ENCODE peak calls at places on chromosomes 7 and 10, in six cellular contexts. One of them, this sample, is unnamed.

GRCh38 chr7:127708788-127709187 is 56.8 kb downstream of the SND1 start:
- DNase-seq in mammary epithelial cell: peak; percentile 56
- DNase-seq in GM12878: peak; percentile 34
- DNase-seq in RWPE2: no peak
- DNase-seq in right lobe of liver: peak; percentile 62
- DNase-seq in AG04450: peak; percentile 68
- DNase-seq in this sample: peak; percentile 80

GRCh38 chr10:123535386-123535785 is 130.8 kb upstream of the GPR26 start:
- DNase-seq in mammary epithelial cell: no peak
- DNase-seq in GM12878: no peak
- DNase-seq in RWPE2: no peak
- DNase-seq in right lobe of liver: no peak
- DNase-seq in AG04450: no peak
- DNase-seq in this sample: no peak

GRCh38 chr10:113449151-113449695 is 103.6 kb upstream of the HABP2 start:
- DNase-seq in mammary epithelial cell: no peak
- DNase-seq in GM12878: no peak
- DNase-seq in RWPE2: no peak
- DNase-seq in right lobe of liver: no peak
- DNase-seq in AG04450: no peak
- DNase-seq in this sample: no peak

GRCh38 chr10:29749150-29749549 is 114.4 kb upstream of the SVIL start:
- DNase-seq in mammary epithelial cell: no peak
- DNase-seq in GM12878: no peak
- DNase-seq in RWPE2: no peak
- DNase-seq in right lobe of liver: no peak
- DNase-seq in AG04450: no peak
- DNase-seq in this sample: no peak

GRCh38 chr7:127667017-127667670 is 15.2 kb downstream of the SND1 start:
- DNase-seq in mammary epithelial cell: peak; percentile 66
- DNase-seq in GM12878: no peak
- DNase-seq in RWPE2: no peak
- DNase-seq in right lobe of liver: no peak
- DNase-seq in AG04450: no peak
- DNase-seq in this sample: no peak

GRCh38 chr7:155188821-155189599 is 108.7 kb upstream of the INSIG1 start:
- DNase-seq in mammary epithelial cell: peak; percentile 58
- DNase-seq in GM12878: no peak
- DNase-seq in RWPE2: no peak
- DNase-seq in right lobe of liver: peak; percentile 20
- DNase-seq in AG04450: peak; percentile 36
- DNase-seq in this sample: no peak

GRCh38 chr7:47725031-47725780 is 143.3 kb upstream of the TNS3 start:
- DNase-seq in mammary epithelial cell: no peak
- DNase-seq in GM12878: no peak
- DNase-seq in RWPE2: no peak
- DNase-seq in right lobe of liver: no peak
- DNase-seq in AG04450: no peak
- DNase-seq in this sample: no peak

GRCh38 chr7:139775829-139776266 is 1.9 kb downstream of the HIPK2 start:
- DNase-seq in mammary epithelial cell: peak; percentile 68
- DNase-seq in GM12878: peak; percentile 44
- DNase-seq in RWPE2: no peak
- DNase-seq in right lobe of liver: peak; percentile 60
- DNase-seq in AG04450: peak; percentile 51
- DNase-seq in this sample: peak; percentile 87

GRCh38 chr10:117442944-117443676 is 67.9 kb upstream of the PDZD8 start:
- DNase-seq in mammary epithelial cell: peak; percentile 78
- DNase-seq in GM12878: peak; percentile 16
- DNase-seq in RWPE2: peak; percentile 73
- DNase-seq in right lobe of liver: peak; percentile 87
- DNase-seq in AG04450: no peak
- DNase-seq in this sample: peak; percentile 65

GRCh38 chr7:105205592-105206211 is 183.0 kb downstream of the SRPK2 start:
- DNase-seq in mammary epithelial cell: no peak
- DNase-seq in GM12878: no peak
- DNase-seq in RWPE2: no peak
- DNase-seq in right lobe of liver: no peak
- DNase-seq in AG04450: no peak
- DNase-seq in this sample: no peak

GRCh38 chr10:79267449-79267848 is 79.8 kb upstream of the PPIF start:
- DNase-seq in mammary epithelial cell: no peak
- DNase-seq in GM12878: no peak
- DNase-seq in RWPE2: no peak
- DNase-seq in right lobe of liver: no peak
- DNase-seq in AG04450: no peak
- DNase-seq in this sample: peak; percentile 69
- TF ChIP-seq CTCF in mammary epithelial cell: no peak
- TF ChIP-seq CTCF in GM12878: peak; percentile 41
- TF ChIP-seq CTCF in RWPE2: no peak
- TF ChIP-seq CTCF in right lobe of liver: no peak
- TF ChIP-seq CTCF in AG04450: no peak
- TF ChIP-seq CTCF in this sample: peak; percentile 40

DNA sequence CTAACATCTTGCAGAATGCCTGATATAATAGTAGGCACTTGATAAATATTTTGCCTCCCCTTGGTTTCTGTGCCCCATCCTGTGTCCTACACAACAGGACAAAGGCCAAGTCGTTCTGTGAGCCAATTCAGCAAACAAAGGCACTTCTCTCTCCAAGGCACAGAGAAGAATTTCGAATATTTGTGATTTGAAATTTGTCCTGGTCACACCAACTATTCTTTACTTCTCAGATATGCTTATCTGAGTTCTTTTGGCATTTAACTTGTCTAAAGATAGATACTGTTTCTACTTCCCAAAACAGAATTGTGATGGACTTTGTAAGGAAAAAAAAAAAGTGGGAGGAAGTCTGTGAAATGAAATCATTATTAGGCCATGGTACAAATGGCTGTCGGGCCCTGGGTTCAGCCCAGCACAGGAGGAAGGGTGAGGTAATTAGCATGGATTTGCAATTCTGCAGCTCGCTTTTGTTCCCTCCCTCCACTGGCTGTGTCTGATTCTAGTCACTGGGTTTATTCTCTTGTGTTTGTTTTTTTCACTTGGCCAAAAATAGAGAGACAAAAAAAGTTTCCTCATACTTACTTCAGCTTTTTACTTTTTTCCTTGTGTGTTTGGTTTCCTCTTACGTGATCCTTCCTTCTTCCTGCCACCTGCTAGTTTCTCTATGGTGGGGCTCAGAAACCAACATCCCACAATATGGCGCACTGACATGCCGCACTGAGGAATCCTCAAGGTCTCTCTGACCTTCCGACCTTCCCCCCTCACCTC is 108.2 kb upstream of the MKLN1 start:
- DNase-seq in mammary epithelial cell: no peak
- DNase-seq in GM12878: no peak
- DNase-seq in RWPE2: no peak
- DNase-seq in right lobe of liver: peak; percentile 55
- DNase-seq in AG04450: no peak
- DNase-seq in this sample: peak; percentile 36
- H3K4me3 ChIP-seq in mammary epithelial cell: no peak overlapping the region
- H3K4me3 ChIP-seq in GM12878: no peak overlapping the region
- H3K4me3 ChIP-seq in RWPE2: no peak overlapping the region
- H3K4me3 ChIP-seq in right lobe of liver: no peak overlapping the region
- H3K4me3 ChIP-seq in AG04450: no peak overlapping the region
- H3K4me3 ChIP-seq in this sample: no peak overlapping the region

DNA sequence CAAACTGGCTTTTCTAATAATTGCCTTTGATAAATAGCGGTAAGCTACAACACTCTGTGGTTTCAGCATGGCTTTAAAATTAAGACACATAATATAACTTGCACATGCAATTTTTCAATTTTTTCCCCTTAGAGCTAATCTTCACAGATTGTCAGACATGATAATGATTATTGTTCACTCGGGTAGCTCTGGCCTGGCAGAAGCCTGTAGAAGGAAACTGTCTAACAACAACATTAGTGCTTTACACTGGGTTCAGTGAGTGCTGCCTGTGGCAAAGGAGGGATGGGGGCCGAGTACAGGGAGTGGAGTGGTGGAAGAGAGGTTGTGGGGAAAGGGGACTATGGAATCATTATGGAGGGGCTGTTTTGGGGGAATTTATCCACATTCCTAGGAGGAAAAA is 67.2 kb upstream of the AUTS2 start:
- DNase-seq in mammary epithelial cell: no peak
- DNase-seq in GM12878: no peak
- DNase-seq in RWPE2: no peak
- DNase-seq in right lobe of liver: no peak
- DNase-seq in AG04450: no peak
- DNase-seq in this sample: no peak
- TF ChIP-seq CTCF in mammary epithelial cell: no peak
- TF ChIP-seq CTCF in GM12878: no peak
- TF ChIP-seq CTCF in RWPE2: no peak
- TF ChIP-seq CTCF in right lobe of liver: no peak
- TF ChIP-seq CTCF in AG04450: no peak
- TF ChIP-seq CTCF in this sample: no peak

GRCh38 chr7:49776994-49777393 is 3.6 kb downstream of the VWC2 start:
- DNase-seq in mammary epithelial cell: no peak
- DNase-seq in GM12878: no peak
- DNase-seq in RWPE2: no peak
- DNase-seq in right lobe of liver: no peak
- DNase-seq in AG04450: no peak
- DNase-seq in this sample: no peak

GRCh38 chr7:49773939-49774458 is 561 bp downstream of the VWC2 start:
- DNase-seq in mammary epithelial cell: no peak
- DNase-seq in GM12878: no peak
- DNase-seq in RWPE2: no peak
- DNase-seq in right lobe of liver: no peak
- DNase-seq in AG04450: no peak
- DNase-seq in this sample: no peak

GRCh38 chr7:49774459-49775064 is 1.1 kb downstream of the VWC2 start:
- DNase-seq in mammary epithelial cell: no peak
- DNase-seq in GM12878: no peak
- DNase-seq in RWPE2: no peak
- DNase-seq in right lobe of liver: no peak
- DNase-seq in AG04450: no peak
- DNase-seq in this sample: no peak

GRCh38 chr7:49775949-49776443 is 2.6 kb downstream of the VWC2 start:
- DNase-seq in mammary epithelial cell: no peak
- DNase-seq in GM12878: no peak
- DNase-seq in RWPE2: no peak
- DNase-seq in right lobe of liver: no peak
- DNase-seq in AG04450: no peak
- DNase-seq in this sample: no peak

DNA sequence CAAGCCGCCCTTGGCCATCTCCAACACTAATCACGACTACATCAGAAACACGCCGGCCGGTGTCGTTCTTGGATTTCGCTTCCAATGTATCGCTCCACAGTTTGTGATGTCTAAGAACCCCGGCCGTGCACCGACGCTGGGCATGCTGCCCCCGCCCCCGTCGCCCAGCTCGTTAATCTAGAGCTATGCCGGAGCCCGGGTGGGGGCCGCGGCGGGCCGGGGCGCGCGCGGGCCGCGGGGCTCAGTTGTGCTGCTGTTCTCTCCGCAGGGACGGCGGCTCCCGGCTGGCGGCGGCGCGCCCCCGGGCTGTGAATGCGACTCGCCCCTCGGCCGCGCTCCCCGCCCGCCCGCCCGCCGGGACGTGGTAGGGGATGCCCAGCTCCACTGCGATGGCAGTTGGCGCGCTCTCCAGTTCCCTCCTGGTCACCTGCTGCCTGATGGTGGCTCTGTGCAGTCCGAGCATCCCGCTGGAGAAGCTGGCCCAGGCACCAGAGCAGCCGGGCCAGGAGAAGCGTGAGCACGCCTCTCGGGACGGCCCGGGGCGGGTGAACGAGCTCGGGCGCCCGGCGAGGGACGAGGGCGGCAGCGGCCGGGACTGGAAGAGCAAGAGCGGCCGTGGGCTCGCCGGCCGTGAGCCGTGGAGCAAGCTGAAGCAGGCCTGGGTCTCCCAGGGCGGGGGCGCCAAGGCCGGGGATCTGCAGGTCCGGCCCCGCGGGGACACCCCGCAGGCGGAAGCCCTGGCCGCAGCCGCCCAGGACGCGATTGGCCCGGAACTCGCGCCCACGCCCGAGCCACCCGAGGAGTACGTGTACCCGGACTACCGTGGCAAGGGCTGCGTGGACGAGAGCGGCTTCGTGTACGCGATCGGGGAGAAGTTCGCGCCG is 1.9 kb downstream of the VWC2 start:
- DNase-seq in mammary epithelial cell: no peak
- DNase-seq in GM12878: no peak
- DNase-seq in RWPE2: no peak
- DNase-seq in right lobe of liver: no peak
- DNase-seq in AG04450: no peak
- DNase-seq in this sample: no peak
- H3K4me3 ChIP-seq in mammary epithelial cell: no peak overlapping the region
- H3K4me3 ChIP-seq in GM12878: no peak overlapping the region
- H3K4me3 ChIP-seq in RWPE2: no peak overlapping the region
- H3K4me3 ChIP-seq in right lobe of liver: no peak overlapping the region
- H3K4me3 ChIP-seq in AG04450: no peak overlapping the region
- H3K4me3 ChIP-seq in this sample: peak overlapping the region; percentile 10

GRCh38 chr10:132961420-132961803 is 19.0 kb upstream of the CFAP46 start:
- DNase-seq in mammary epithelial cell: no peak
- DNase-seq in GM12878: no peak
- DNase-seq in RWPE2: no peak
- DNase-seq in right lobe of liver: peak; percentile 39
- DNase-seq in AG04450: no peak
- DNase-seq in this sample: no peak

GRCh38 chr10:132960651-132961419 is 18.5 kb upstream of the CFAP46 start:
- DNase-seq in mammary epithelial cell: no peak
- DNase-seq in GM12878: no peak
- DNase-seq in RWPE2: peak; percentile 53
- DNase-seq in right lobe of liver: peak; percentile 43
- DNase-seq in AG04450: no peak
- DNase-seq in this sample: no peak

GRCh38 chr10:132963430-132963960 is 21.1 kb upstream of the CFAP46 start:
- DNase-seq in mammary epithelial cell: no peak
- DNase-seq in GM12878: no peak
- DNase-seq in RWPE2: no peak
- DNase-seq in right lobe of liver: peak; percentile 35
- DNase-seq in AG04450: no peak
- DNase-seq in this sample: no peak

GRCh38 chr10:132962623-132963429 is 20.5 kb upstream of the CFAP46 start:
- DNase-seq in mammary epithelial cell: no peak
- DNase-seq in GM12878: no peak
- DNase-seq in RWPE2: no peak
- DNase-seq in right lobe of liver: no peak
- DNase-seq in AG04450: no peak
- DNase-seq in this sample: no peak

GRCh38 chr10:132961864-132962622 is 19.7 kb upstream of the CFAP46 start:
- DNase-seq in mammary epithelial cell: peak; percentile 56
- DNase-seq in GM12878: no peak
- DNase-seq in RWPE2: peak; percentile 66
- DNase-seq in right lobe of liver: peak; percentile 61
- DNase-seq in AG04450: peak; percentile 42
- DNase-seq in this sample: peak; percentile 45
- TF ChIP-seq CTCF in mammary epithelial cell: no peak
- TF ChIP-seq CTCF in GM12878: peak; percentile 4
- TF ChIP-seq CTCF in RWPE2: no peak
- TF ChIP-seq CTCF in right lobe of liver: no peak
- TF ChIP-seq CTCF in AG04450: peak; percentile 5
- TF ChIP-seq CTCF in this sample: no peak

DNA sequence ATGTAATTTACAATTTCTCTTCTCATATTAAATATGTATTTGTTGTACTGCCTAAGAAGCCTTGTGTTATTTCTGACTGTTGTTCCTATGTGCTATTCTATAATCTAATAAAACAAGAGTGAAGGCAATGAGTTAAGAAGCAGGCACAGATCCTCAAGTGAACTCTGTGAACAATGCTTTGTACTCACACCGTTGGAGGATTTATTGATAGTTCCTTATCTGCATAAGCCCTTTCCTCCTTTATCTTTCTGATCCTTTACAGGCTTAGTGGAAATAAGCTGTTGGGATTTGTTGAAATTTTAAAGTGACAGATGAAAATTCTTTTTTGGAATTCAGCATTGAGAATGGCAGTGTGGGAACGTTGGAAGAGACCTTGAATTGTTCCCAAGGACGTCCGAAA is 329.6 kb upstream of the NPVF start:
- DNase-seq in mammary epithelial cell: no peak
- DNase-seq in GM12878: no peak
- DNase-seq in RWPE2: no peak
- DNase-seq in right lobe of liver: no peak
- DNase-seq in AG04450: no peak
- DNase-seq in this sample: no peak
- H3K4me3 ChIP-seq in mammary epithelial cell: no peak overlapping the region
- H3K4me3 ChIP-seq in GM12878: no peak overlapping the region
- H3K4me3 ChIP-seq in RWPE2: no peak overlapping the region
- H3K4me3 ChIP-seq in right lobe of liver: no peak overlapping the region
- H3K4me3 ChIP-seq in AG04450: no peak overlapping the region
- H3K4me3 ChIP-seq in this sample: no peak overlapping the region

This sample was measured in GM12865.